ENCODE peak calls at places on chromosomes 11 and 22, in ten cellular contexts. B is brain microvascular endothelial cell; U is iris pigment epithelial cell; D is CD4-positive, alpha-beta memory T cell; O is adipocyte; L is naive thymus-derived CD8-positive, alpha-beta T cell; S is stimulated activated CD4-positive, alpha-beta T cell treated with anti-CD3 and anti-CD28 coated beads, TNF-alpha, amount 100 ng/mL, for 1 hour; Z is Caco-2; T is lung; P is NAMALWA. W is an unnamed sample.

GRCh38 chr11:116459233-116459632 is 313.6 kb downstream of the BUD13 start:
- DNase-seq in T (no peak), L (no peak), O (no peak), Z (no peak), B (no peak), D (no peak), P (no peak), U (no peak), S (no peak), W (no peak)

GRCh38 chr11:126011220-126011619 is 51.4 kb downstream of the CDON start:
- DNase-seq in P (no peak), U (no peak), T (no peak), Z (no peak), L (no peak), B (no peak), S (no peak), D (no peak), O (no peak), W (no peak)

GRCh38 chr11:61980783-61981541 is 13.5 kb upstream of the FTH1 start:
- DNase-seq in L (no peak), S (no peak), O (peak; percentile 19), Z (no peak), P (no peak), U (no peak), T (no peak), D (no peak), B (no peak), W (no peak)

GRCh38 chr11:28146123-28146751 is 38.0 kb downstream of the METTL15 start:
- DNase-seq in S (no peak), Z (no peak), D (no peak), U (peak; percentile 93), T (no peak), P (no peak), O (peak; percentile 92), B (peak; percentile 72), L (no peak), W (peak; percentile 48)

GRCh38 chr22:27888310-27888709 is 30.7 kb downstream of the PITPNB start:
- DNase-seq in O (no peak), U (no peak), D (no peak), S (no peak), B (no peak), P (no peak), L (no peak), T (no peak), Z (no peak), W (no peak)

GRCh38 chr11:2204361-2205213 is 33.0 kb upstream of the TH start:
- DNase-seq in D (no peak), U (no peak), S (no peak), O (no peak), P (no peak), B (no peak), T (no peak), L (no peak), Z (peak; percentile 99), W (peak; percentile 46)

GRCh38 chr22:45844949-45845613 is 131.9 kb downstream of the WNT7B start:
- DNase-seq in L (no peak), D (no peak), U (peak; percentile 60), S (no peak), P (no peak), O (no peak), Z (no peak), B (no peak), T (no peak), W (peak; percentile 65)

GRCh38 chr22:46418827-46419226 is 83.3 kb downstream of the TRMU start:
- DNase-seq in L (no peak), Z (no peak), O (no peak), P (no peak), U (no peak), D (no peak), T (no peak), B (no peak), S (no peak), W (no peak)

GRCh38 chr22:34951212-34951611 is 114.7 kb upstream of the ISX start:
- DNase-seq in U (no peak), O (no peak), T (no peak), D (no peak), L (no peak), P (no peak), B (no peak), S (no peak), Z (no peak), W (no peak)

W was measured in SJSA1.